ENCODE peak calls at places on chromosomes 5 and 9, in ten cellular contexts. K is cardiac muscle cell; F is GM12891; R is tibial artery; I is astrocyte of the spinal cord; X is NCI-H345; H is activated CD8-positive, alpha-beta memory T cell treated with anti-CD3 and anti-CD28 coated beads, Interleukin-2, amount 50 U/mL, for 48 hours; Y is NCI-H2107; V is lower leg skin; L is NCI-H774. E is an unnamed sample.

GRCh38 chr5:71471193-71471592 is 15.7 kb downstream of the BDP1 start:
- DNase-seq in K (peak), F (no peak), R (no peak), I (peak), X (no peak), H (no peak), Y (no peak), V (no peak), L (no peak), E (no peak)

GRCh38 chr5:139744471-139745120 is 51.0 kb upstream of the PSD2 start:
- DNase-seq in K (no peak), F (no peak), R (no peak), I (no peak), X (no peak), H (no peak), Y (no peak), V (no peak), L (no peak), E (no peak)

GRCh38 chr9:33439731-33440130 is 7.7 kb downstream of the AQP3 start:
- DNase-seq in K (no peak), F (no peak), R (no peak), I (no peak), X (no peak), H (no peak), Y (no peak), V (no peak), L (no peak), E (no peak)

GRCh38 chr5:34804398-34804797 is 34.6 kb upstream of the TTC23L start:
- DNase-seq in K (no peak), F (no peak), R (no peak), I (no peak), X (no peak), H (no peak), Y (no peak), V (no peak), L (no peak), E (no peak)

GRCh38 chr5:157471709-157472108 is 11.7 kb downstream of the NIPAL4 start:
- DNase-seq in K (peak), F (no peak), R (no peak), I (no peak), X (no peak), H (no peak), Y (no peak), V (no peak), L (no peak), E (no peak)

GRCh38 chr5:143166661-143167420 is 236.6 kb downstream of the NR3C1 start:
- DNase-seq in K (no peak), F (no peak), R (no peak), I (no peak), X (no peak), H (no peak), Y (no peak), V (no peak), L (no peak), E (no peak)

GRCh38 chr9:99266136-99267023 is 44.3 kb downstream of the SEC61B start:
- DNase-seq in K (peak), F (no peak), R (peak), I (peak), X (peak), H (peak), Y (peak), V (peak), L (peak), E (peak)

GRCh38 chr5:89289604-89290003 is 406.6 kb upstream of the MEF2C start:
- DNase-seq in K (peak), F (no peak), R (no peak), I (peak), X (no peak), H (no peak), Y (no peak), V (no peak), L (no peak), E (no peak)

GRCh38 chr5:170434953-170435605 is 45.9 kb upstream of the KCNMB1 start:
- DNase-seq in K (peak), F (peak), R (peak), I (peak), X (peak), H (peak), Y (no peak), V (peak), L (peak), E (peak)

GRCh38 chr9:73083519-73083918 is 68.1 kb upstream of the ANXA1 start:
- DNase-seq in K (no peak), F (no peak), R (no peak), I (no peak), X (no peak), H (no peak), Y (no peak), V (no peak), L (no peak), E (no peak)

GRCh38 chr5:146338774-146339714 is at the start of gene POU4F3:
- DNase-seq in K (no peak), F (no peak), R (no peak), I (no peak), X (peak), H (no peak), Y (no peak), V (no peak), L (no peak), E (no peak)

GRCh38 chr5:120086081-120086480 is 378.0 kb upstream of the PRR16 start:
- DNase-seq in K (no peak), F (no peak), R (no peak), I (no peak), X (no peak), H (no peak), Y (no peak), V (no peak), L (no peak), E (no peak)

GRCh38 chr9:36399980-36400331 is at the start of gene RNF38:
- DNase-seq in K (no peak), F (no peak), R (no peak), I (no peak), X (no peak), H (no peak), Y (no peak), V (no peak), L (no peak), E (no peak)

GRCh38 chr5:129020683-129021082 is 55.4 kb downstream of the SLC27A6 start:
- DNase-seq in K (no peak), F (no peak), R (no peak), I (no peak), X (no peak), H (no peak), Y (no peak), V (no peak), L (no peak), E (no peak)

GRCh38 chr5:134136771-134137170 is 22.3 kb downstream of the TCF7 start:
- DNase-seq in K (no peak), F (no peak), R (peak), I (no peak), X (no peak), H (no peak), Y (no peak), V (no peak), L (no peak), E (no peak)

GRCh38 chr9:113375057-113376023 is 1.4 kb downstream of the HDHD3 start:
- DNase-seq in K (no peak), F (no peak), R (no peak), I (no peak), X (no peak), H (no peak), Y (no peak), V (no peak), L (no peak), E (no peak)